ENCODE peak calls at places on chromosomes 16 and 17, in eight cellular contexts. C is prostate gland; O is MCF 10A; B is stimulated activated CD4-positive, alpha-beta T cell treated with anti-CD3 and anti-CD28 coated beads, Interleukin-1b, Interleukin-23, amount 100 ng/mL, for 1 hour; T is sciatic nerve; S is smooth muscle cell of the brain vasculature; M is T-cell; W is stomach. Y is an unnamed sample.

GRCh38 chr16:54542805-54543504 is 256.4 kb upstream of the IRX3 start:
- DNase-seq in C (no peak), O (no peak), B (no peak), T (no peak), S (no peak), M (no peak), W (no peak), Y (no peak)

GRCh38 chr17:3827124-3827773 is 18.8 kb downstream of the NCBP3 start:
- DNase-seq in C (peak), O (peak), B (peak), T (no peak), S (peak), M (peak), W (peak), Y (peak)

GRCh38 chr17:65627892-65628622 is 66.6 kb upstream of the AXIN2 start:
- DNase-seq in C (peak), O (peak), B (no peak), T (no peak), S (peak), M (no peak), W (peak), Y (no peak)

GRCh38 chr17:17565471-17566365 is 25.8 kb downstream of the PEMT start:
- DNase-seq in C (no peak), O (no peak), B (no peak), T (no peak), S (no peak), M (no peak), W (no peak), Y (no peak)

GRCh38 chr16:51113254-51114125 is 37.6 kb downstream of the SALL1 start:
- DNase-seq in C (no peak), O (no peak), B (no peak), T (no peak), S (no peak), M (no peak), W (no peak), Y (no peak)

GRCh38 chr17:4498461-4499397 is at the start of gene SPNS2:
- DNase-seq in C (peak), O (peak), B (peak), T (peak), S (no peak), M (peak), W (peak), Y (peak)

GRCh38 chr16:24544640-24545039 is 5.3 kb downstream of the RBBP6 start:
- DNase-seq in C (no peak), O (peak), B (no peak), T (no peak), S (no peak), M (no peak), W (no peak), Y (no peak)

GRCh38 chr17:79414063-79414462 is 196.8 kb downstream of the RBFOX3 start:
- DNase-seq in C (no peak), O (no peak), B (no peak), T (no peak), S (no peak), M (no peak), W (no peak), Y (no peak)

GRCh38 chr17:77271421-77271820 is 130.7 kb downstream of the SEC14L1 start:
- DNase-seq in C (no peak), O (no peak), B (no peak), T (no peak), S (no peak), M (no peak), W (no peak), Y (no peak)

GRCh38 chr17:51119415-51120356 is 982 bp downstream of the SPAG9 start:
- DNase-seq in C (peak), O (peak), B (peak), T (peak), S (peak), M (peak), W (peak), Y (peak)

GRCh38 chr17:48054238-48055185 is 6.4 kb downstream of the NFE2L1 start:
- DNase-seq in C (peak), O (peak), B (no peak), T (peak), S (no peak), M (no peak), W (peak), Y (no peak)

GRCh38 chr16:78286076-78286475 is 186.6 kb downstream of the WWOX start:
- DNase-seq in C (no peak), O (no peak), B (no peak), T (no peak), S (no peak), M (no peak), W (no peak), Y (no peak)

GRCh38 chr16:8849411-8850011 is 19.3 kb downstream of the CARHSP1 start:
- DNase-seq in C (no peak), O (peak), B (no peak), T (peak), S (no peak), M (no peak), W (no peak), Y (no peak)

GRCh38 chr16:85461814-85462404 is 151.2 kb upstream of the GSE1 start:
- DNase-seq in C (no peak), O (no peak), B (no peak), T (no peak), S (no peak), M (no peak), W (no peak), Y (no peak)

GRCh38 chr16:68696514-68696913 is 40.6 kb upstream of the CDH1 start:
- DNase-seq in C (peak), O (no peak), B (no peak), T (no peak), S (no peak), M (no peak), W (no peak), Y (no peak)

GRCh38 chr17:1920948-1921351 is 91.1 kb downstream of the RPA1 start:
- DNase-seq in C (peak), O (no peak), B (no peak), T (no peak), S (no peak), M (no peak), W (no peak), Y (no peak)

GRCh38 chr17:28928061-28928460 is 23.3 kb downstream of the PHF12 start:
- DNase-seq in C (no peak), O (peak), B (no peak), T (no peak), S (no peak), M (no peak), W (no peak), Y (no peak)

GRCh38 chr17:27968206-27968732 is 74.2 kb upstream of the NLK start:
- DNase-seq in C (no peak), O (no peak), B (no peak), T (peak), S (no peak), M (no peak), W (peak), Y (no peak)

GRCh38 chr17:46943511-46944393 is 20.8 kb downstream of the GOSR2 start:
- DNase-seq in C (no peak), O (no peak), B (no peak), T (no peak), S (no peak), M (no peak), W (no peak), Y (no peak)

GRCh38 chr16:72174726-72175125 is 2.8 kb upstream of the PMFBP1 start:
- DNase-seq in C (no peak), O (no peak), B (no peak), T (no peak), S (no peak), M (no peak), W (no peak), Y (no peak)

Y was measured in T-helper 2 cell.